ENCODE peak calls at places on chromosomes 16 and 17, in four cellular contexts. H is T-helper 1 cell, C is psoas muscle, E is NCI-H460. L is an unnamed sample.

GRCh38 chr16:17470871-17471744 is at the start of gene XYLT1:
- DNase-seq in C (peak; percentile 74), E (peak; percentile 67), H (peak; percentile 34), L (peak; percentile 71)

GRCh38 chr16:50458694-50459271 is 89.4 kb upstream of the NKD1 start:
- DNase-seq in H (no peak), E (no peak), C (no peak), L (no peak)

GRCh38 chr17:75809631-75810111 is 25.1 kb downstream of the UNK start:
- DNase-seq in C (no peak), E (no peak), H (no peak), L (no peak)

GRCh38 chr16:70657956-70658355 is 11.6 kb downstream of the IL34 start:
- DNase-seq in C (no peak), E (no peak), H (no peak), L (no peak)

GRCh38 chr16:1150511-1150982 is 2.4 kb upstream of the CACNA1H start:
- DNase-seq in E (peak; percentile 36), H (no peak), C (no peak), L (no peak)

GRCh38 chr17:58335779-58336455 is 7.3 kb upstream of the TSPOAP1 start:
- DNase-seq in H (no peak), C (no peak), E (no peak), L (peak; percentile 94)

GRCh38 chr16:83925095-83925905 is 26.4 kb downstream of the MLYCD start:
- DNase-seq in C (no peak), H (no peak), E (no peak), L (no peak)

GRCh38 chr16:28549301-28549899 is 4.3 kb upstream of the SGF29 start:
- DNase-seq in C (no peak), H (no peak), E (peak; percentile 33), L (no peak)

GRCh38 chr16:85557976-85558589 is 55.0 kb upstream of the GSE1 start:
- DNase-seq in H (no peak), C (no peak), E (no peak), L (no peak)

L was measured in DND-41.